ENCODE peak calls at places on chromosomes 4 and X, in four cellular contexts. S, W, Z and H are unnamed samples.
A peak's percentile ranks its signal among the peaks of the same experiment; 100 is the strongest.

GRCh38 chrX:100645106-100645505 is 1.1 kb downstream of the SRPX2 start:
- DNase-seq in S (no peak), W (peak; percentile 24), Z (no peak), H (peak; percentile 17)

GRCh38 chrX:76029385-76029784 is 143.5 kb upstream of the PBDC1 start:
- DNase-seq in Z (no peak), W (no peak), S (no peak), H (no peak)

GRCh38 chr4:5785806-5786680 is 75.0 kb downstream of the EVC start:
- DNase-seq in S (no peak), Z (no peak), W (peak; percentile 50), H (peak; percentile 56)

GRCh38 chr4:625631-626031 is 258 bp downstream of the PDE6B start:
- DNase-seq in W (no peak), S (no peak), Z (no peak), H (no peak)

GRCh38 chrX:39745782-39746181 is 352.0 kb downstream of the BCOR start:
- DNase-seq in Z (no peak), S (no peak), W (no peak), H (no peak)

GRCh38 chrX:20527458-20528099 is 260.9 kb upstream of the RPS6KA3 start:
- DNase-seq in S (no peak), Z (no peak), W (peak; percentile 38), H (peak; percentile 28)

GRCh38 chrX:124098089-124098488 is 136.6 kb downstream of the STAG2 start:
- DNase-seq in W (peak; percentile 48), S (peak; percentile 12), Z (no peak), H (peak; percentile 15)

GRCh38 chr4:133149932-133150642 is 993 bp downstream of the PCDH10 start:
- DNase-seq in S (no peak), W (peak; percentile 3), Z (no peak), H (peak; percentile 59)

GRCh38 chr4:99013402-99013843 is 17.9 kb downstream of the METAP1 start:
- DNase-seq in W (peak; percentile 9), S (no peak), Z (no peak), H (no peak)

GRCh38 chrX:136246201-136246600 is 5.0 kb downstream of the MAP7D3 start:
- DNase-seq in S (no peak), Z (no peak), W (no peak), H (no peak)

GRCh38 chr4:170145120-170145519 is 55.4 kb upstream of the AADAT start:
- DNase-seq in W (no peak), Z (no peak), S (no peak), H (no peak)

GRCh38 chr4:153595894-153596601 is 88.0 kb upstream of the TLR2 start:
- DNase-seq in S (no peak), Z (no peak), W (no peak), H (no peak)

GRCh38 chr4:95545526-95545925 is 3.2 kb downstream of the UNC5C start:
- DNase-seq in S (no peak), Z (no peak), W (no peak), H (no peak)

GRCh38 chr4:110950721-110951120 is 327.8 kb upstream of the PITX2 start:
- DNase-seq in Z (no peak), S (no peak), W (no peak), H (no peak)

GRCh38 chr4:139764192-139764591 is 98.6 kb downstream of the MGST2 start:
- DNase-seq in Z (no peak), S (no peak), W (peak; percentile 31), H (no peak)

GRCh38 chr4:95838192-95838591 is 1.7 kb upstream of the PDHA2 start:
- DNase-seq in W (no peak), Z (no peak), S (no peak), H (no peak)

GRCh38 chrX:154918060-154918483 is 31.9 kb downstream of the F8A1 start:
- DNase-seq in Z (peak; percentile 12), W (peak; percentile 67), S (peak; percentile 9), H (peak; percentile 67)

GRCh38 chrX:149499766-149500165 is 5.3 kb downstream of the IDS start:
- DNase-seq in W (no peak), S (no peak), Z (no peak), H (no peak)

GRCh38 chr4:111945014-111945413 is 200.2 kb upstream of the FAM241A start:
- DNase-seq in Z (no peak), W (no peak), S (no peak), H (no peak)

GRCh38 chrX:9102956-9103355 is 69.0 kb upstream of the FAM9B start:
- DNase-seq in S (no peak), Z (no peak), W (no peak), H (no peak)

GRCh38 chrX:44951572-44952067 is 78.6 kb downstream of the KDM6A start:
- DNase-seq in Z (no peak), W (no peak), S (no peak), H (no peak)

GRCh38 chrX:68732906-68733493 is 85.5 kb downstream of the STARD8 start:
- DNase-seq in W (peak; percentile 63), S (peak; percentile 69), Z (peak; percentile 70), H (peak; percentile 12)

GRCh38 chr4:16457944-16458343 is 231.7 kb upstream of the TAPT1 start:
- DNase-seq in Z (no peak), W (no peak), S (no peak), H (no peak)